ENCODE peak calls at places on chromosomes 13 and 19, in nine cellular contexts. One of them, this sample, is unnamed.
A peak's percentile ranks its signal among the peaks of the same experiment; 100 is the strongest.

GRCh38 chr13:38967446-38967845 is 23.2 kb downstream of the STOML3 start:
- DNase-seq in iPS DF 6.9: no peak
- DNase-seq in brain microvascular endothelial cell: no peak
- DNase-seq in PC-9: no peak
- DNase-seq in nephron progenitor cell: no peak
- DNase-seq in COLO829: no peak
- DNase-seq in dermis blood vessel endothelial cell: no peak
- DNase-seq in stimulated activated CD8-positive, alpha-beta memory T cell treated with anti-CD3 and anti-CD28 coated beads, Interleukin-4, amount 100 ng/mL, for 4 hours: no peak
- DNase-seq in LoVo: no peak
- DNase-seq in this sample: no peak

GRCh38 chr13:105184221-105184620 is 1351.2 kb downstream of the EFNB2 start:
- DNase-seq in stimulated activated CD8-positive, alpha-beta memory T cell treated with anti-CD3 and anti-CD28 coated beads, Interleukin-4, amount 100 ng/mL, for 4 hours: no peak
- DNase-seq in brain microvascular endothelial cell: no peak
- DNase-seq in nephron progenitor cell: no peak
- DNase-seq in PC-9: no peak
- DNase-seq in dermis blood vessel endothelial cell: no peak
- DNase-seq in COLO829: no peak
- DNase-seq in LoVo: no peak
- DNase-seq in iPS DF 6.9: no peak
- DNase-seq in this sample: no peak

GRCh38 chr13:99383511-99383921 is 76.3 kb upstream of the GPR183 start:
- DNase-seq in brain microvascular endothelial cell: no peak
- DNase-seq in dermis blood vessel endothelial cell: no peak
- DNase-seq in LoVo: no peak
- DNase-seq in stimulated activated CD8-positive, alpha-beta memory T cell treated with anti-CD3 and anti-CD28 coated beads, Interleukin-4, amount 100 ng/mL, for 4 hours: no peak
- DNase-seq in COLO829: no peak
- DNase-seq in nephron progenitor cell: no peak
- DNase-seq in iPS DF 6.9: no peak
- DNase-seq in PC-9: no peak
- DNase-seq in this sample: peak; percentile 20

GRCh38 chr13:20159646-20160345 is 1.1 kb downstream of the GJA3 start:
- DNase-seq in LoVo: no peak
- DNase-seq in stimulated activated CD8-positive, alpha-beta memory T cell treated with anti-CD3 and anti-CD28 coated beads, Interleukin-4, amount 100 ng/mL, for 4 hours: no peak
- DNase-seq in iPS DF 6.9: no peak
- DNase-seq in dermis blood vessel endothelial cell: peak; percentile 31
- DNase-seq in nephron progenitor cell: no peak
- DNase-seq in PC-9: no peak
- DNase-seq in brain microvascular endothelial cell: no peak
- DNase-seq in COLO829: no peak
- DNase-seq in this sample: no peak

GRCh38 chr19:7701049-7701653 is 780 bp downstream of the FCER2 start:
- DNase-seq in dermis blood vessel endothelial cell: no peak
- DNase-seq in stimulated activated CD8-positive, alpha-beta memory T cell treated with anti-CD3 and anti-CD28 coated beads, Interleukin-4, amount 100 ng/mL, for 4 hours: no peak
- DNase-seq in COLO829: no peak
- DNase-seq in LoVo: no peak
- DNase-seq in brain microvascular endothelial cell: no peak
- DNase-seq in PC-9: no peak
- DNase-seq in iPS DF 6.9: no peak
- DNase-seq in nephron progenitor cell: no peak
- DNase-seq in this sample: no peak

GRCh38 chr13:43573787-43574562 is 212.8 kb downstream of the ENOX1 start:
- DNase-seq in COLO829: no peak
- DNase-seq in PC-9: no peak
- DNase-seq in dermis blood vessel endothelial cell: no peak
- DNase-seq in LoVo: no peak
- DNase-seq in iPS DF 6.9: no peak
- DNase-seq in brain microvascular endothelial cell: no peak
- DNase-seq in nephron progenitor cell: no peak
- DNase-seq in stimulated activated CD8-positive, alpha-beta memory T cell treated with anti-CD3 and anti-CD28 coated beads, Interleukin-4, amount 100 ng/mL, for 4 hours: no peak
- DNase-seq in this sample: no peak

GRCh38 chr13:33284916-33285315 is 639 bp downstream of the STARD13 start:
- DNase-seq in dermis blood vessel endothelial cell: peak; percentile 57
- DNase-seq in nephron progenitor cell: no peak
- DNase-seq in stimulated activated CD8-positive, alpha-beta memory T cell treated with anti-CD3 and anti-CD28 coated beads, Interleukin-4, amount 100 ng/mL, for 4 hours: no peak
- DNase-seq in PC-9: no peak
- DNase-seq in COLO829: no peak
- DNase-seq in iPS DF 6.9: no peak
- DNase-seq in LoVo: no peak
- DNase-seq in brain microvascular endothelial cell: peak; percentile 27
- DNase-seq in this sample: no peak

GRCh38 chr19:3029070-3029923 is at the start of gene TLE2:
- DNase-seq in nephron progenitor cell: no peak
- DNase-seq in COLO829: no peak
- DNase-seq in stimulated activated CD8-positive, alpha-beta memory T cell treated with anti-CD3 and anti-CD28 coated beads, Interleukin-4, amount 100 ng/mL, for 4 hours: no peak
- DNase-seq in brain microvascular endothelial cell: no peak
- DNase-seq in iPS DF 6.9: no peak
- DNase-seq in dermis blood vessel endothelial cell: peak; percentile 32
- DNase-seq in PC-9: no peak
- DNase-seq in LoVo: peak; percentile 13
- DNase-seq in this sample: no peak

This sample was measured in G401.